ENCODE peak calls at places on chromosomes 13 and 19, in eight cellular contexts. N, J, O, R, E, A, M and S are unnamed samples.

GRCh38 chr19:57709616-57710015 is 612 bp upstream of the ZNF154 start:
- DNase-seq in A (peak), J (no peak), N (no peak), M (no peak), R (no peak), E (no peak), O (no peak), S (no peak)

GRCh38 chr13:110617326-110618072 is 2.2 kb downstream of the NAXD start:
- DNase-seq in J (peak), A (no peak), N (no peak), E (no peak), R (no peak), O (no peak), M (peak), S (no peak)

GRCh38 chr13:95099541-95099940 is 201.7 kb downstream of the ABCC4 start:
- DNase-seq in J (no peak), O (peak), A (no peak), E (no peak), N (no peak), R (no peak), M (no peak), S (no peak)

GRCh38 chr13:90447735-90448103 is 899.8 kb upstream of the MIR17HG start:
- DNase-seq in A (peak), J (no peak), O (peak), M (no peak), R (no peak), N (no peak), E (no peak), S (no peak)

GRCh38 chr13:31598990-31599389 is 140.3 kb upstream of the RXFP2 start:
- DNase-seq in O (no peak), J (no peak), M (no peak), N (no peak), R (no peak), E (no peak), A (no peak), S (no peak)

GRCh38 chr13:43348397-43348796 is 325.0 kb downstream of the DNAJC15 start:
- DNase-seq in R (no peak), E (no peak), N (no peak), O (peak), M (no peak), J (no peak), A (no peak), S (no peak)

GRCh38 chr19:47239152-47239551 is 8.2 kb upstream of the BBC3 start:
- DNase-seq in A (no peak), J (no peak), N (peak), M (no peak), E (no peak), R (no peak), O (no peak), S (peak)

GRCh38 chr13:113479179-113479578 is 11.3 kb downstream of the DCUN1D2 start:
- DNase-seq in N (no peak), O (no peak), E (no peak), A (no peak), M (no peak), J (no peak), R (no peak), S (no peak)

GRCh38 chr19:34366670-34367423 is 1.9 kb downstream of the GPI start:
- DNase-seq in M (peak), J (no peak), O (no peak), A (no peak), R (no peak), N (no peak), E (no peak), S (no peak)

GRCh38 chr13:70568571-70568970 is 460.3 kb upstream of the KLHL1 start:
- DNase-seq in A (peak), O (peak), N (no peak), M (peak), R (no peak), E (peak), J (peak), S (peak)

GRCh38 chr13:63041640-63042414 is 1626.2 kb upstream of the PCDH20 start:
- DNase-seq in E (no peak), R (no peak), O (peak), N (no peak), J (no peak), M (no peak), A (no peak), S (no peak)

GRCh38 chr19:4012975-4013634 is 5.6 kb downstream of the PIAS4 start:
- DNase-seq in N (no peak), J (no peak), O (no peak), E (no peak), R (no peak), A (no peak), M (no peak), S (no peak)

GRCh38 chr19:36604656-36605100 is 435 bp upstream of the ZNF382 start:
- DNase-seq in N (peak), J (peak), A (peak), M (peak), E (peak), O (peak), R (peak), S (peak)

GRCh38 chr13:101915755-101916107 is 463.3 kb downstream of the ITGBL1 start:
- DNase-seq in R (no peak), J (no peak), N (no peak), E (no peak), O (no peak), M (no peak), A (peak), S (peak)

GRCh38 chr19:18319591-18320135 is 3.2 kb downstream of the LSM4 start:
- DNase-seq in A (no peak), N (no peak), R (no peak), E (no peak), M (peak), O (no peak), J (peak), S (no peak)

DNA sequence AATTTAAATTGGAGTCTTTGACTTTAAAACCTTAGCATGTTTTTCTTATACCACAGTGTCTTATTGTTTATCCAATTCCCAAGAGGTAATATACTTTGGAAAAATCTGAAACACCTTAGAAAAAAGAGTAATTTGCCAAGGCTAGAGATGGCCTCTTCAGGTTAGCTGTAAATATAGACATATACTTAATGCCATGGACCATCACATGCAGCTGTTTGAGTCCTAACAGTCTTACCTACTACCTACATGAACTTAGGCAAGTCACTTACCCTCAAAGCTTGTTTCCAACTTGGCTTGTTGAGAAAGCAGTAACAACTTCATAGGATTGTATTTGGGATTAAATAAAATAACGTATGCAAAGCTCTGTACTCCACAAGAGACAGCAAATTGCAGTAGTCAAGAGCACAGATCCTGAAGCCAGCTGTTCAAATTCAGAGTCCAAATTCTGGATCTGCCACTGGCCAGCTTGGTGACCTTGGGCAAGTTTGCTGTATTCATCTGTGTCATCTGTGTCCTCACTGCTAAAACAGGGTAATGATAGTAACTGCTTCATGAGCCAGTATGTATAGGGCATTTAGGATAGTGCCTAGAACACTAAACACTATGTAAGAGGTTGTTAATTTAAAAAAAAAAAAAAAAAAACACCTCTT is 13.2 kb upstream of the SPART start:
- DNase-seq in O (no peak), E (no peak), A (no peak), M (peak), J (no peak), N (no peak), R (no peak), S (no peak)
- TF ChIP-seq CTCF in O (no peak), E (no peak), A (no peak), M (no peak), J (no peak), N (no peak), R (no peak), S (no peak)

DNA sequence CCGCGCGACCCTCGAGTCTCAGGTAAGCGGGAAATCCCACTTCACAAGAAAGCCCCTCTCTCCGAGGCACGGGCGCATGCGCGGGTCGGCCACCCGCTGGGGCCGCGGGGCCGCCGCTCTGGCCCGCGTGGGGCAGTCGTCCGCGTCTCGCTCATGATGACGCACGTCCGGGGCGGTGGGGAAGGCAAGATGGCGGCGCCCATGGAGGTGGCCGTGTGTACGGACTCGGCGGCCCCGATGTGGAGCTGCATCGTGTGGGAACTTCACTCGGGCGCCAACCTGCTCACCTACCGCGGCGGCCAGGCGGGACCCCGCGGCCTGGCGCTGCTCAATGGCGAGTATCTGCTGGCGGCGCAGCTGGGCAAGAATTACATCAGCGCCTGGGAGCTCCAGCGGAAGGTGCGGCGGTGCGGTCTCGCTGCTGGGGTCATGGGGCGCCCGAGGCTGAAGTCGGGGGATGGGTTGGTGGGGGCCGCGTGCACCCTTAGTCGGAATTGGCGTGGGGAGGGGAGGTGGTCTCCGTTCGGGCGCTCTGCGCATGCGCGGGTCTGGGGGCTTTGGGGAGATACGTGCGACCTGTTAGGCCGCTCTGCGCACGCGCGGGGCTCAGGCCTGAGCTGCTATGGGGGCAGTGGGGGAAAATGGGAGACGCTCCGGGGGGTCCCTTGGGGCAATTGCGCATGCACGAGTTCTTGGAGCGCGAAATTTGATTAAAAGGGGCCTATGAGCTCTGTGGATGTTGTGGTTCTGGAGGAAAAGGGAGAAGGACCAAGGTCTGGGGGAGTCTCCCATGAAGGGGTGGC is at the start of gene WDR18:
- DNase-seq in A (peak), O (peak), M (peak), R (peak), J (peak), N (peak), E (peak), S (peak)
- TF ChIP-seq CTCF in A (peak), O (no peak), M (peak), R (peak), J (peak), N (peak), E (peak), S (peak)

GRCh38 chr19:50720921-50721291 is 1.3 kb upstream of the SHANK1 start:
- DNase-seq in E (no peak), J (no peak), M (peak), N (no peak), A (peak), O (peak), R (no peak), S (no peak)
- TF ChIP-seq CTCF in E (no peak), J (no peak), M (no peak), N (no peak), A (no peak), O (no peak), R (no peak), S (no peak)

GRCh38 chr19:2543463-2544442 is 67.8 kb downstream of the GADD45B start:
- DNase-seq in A (peak), N (peak), E (peak), J (peak), O (peak), R (peak), M (peak), S (peak)
- TF ChIP-seq CTCF in A (no peak), N (peak), E (no peak), J (peak), O (peak), R (peak), M (no peak), S (no peak)

DNA sequence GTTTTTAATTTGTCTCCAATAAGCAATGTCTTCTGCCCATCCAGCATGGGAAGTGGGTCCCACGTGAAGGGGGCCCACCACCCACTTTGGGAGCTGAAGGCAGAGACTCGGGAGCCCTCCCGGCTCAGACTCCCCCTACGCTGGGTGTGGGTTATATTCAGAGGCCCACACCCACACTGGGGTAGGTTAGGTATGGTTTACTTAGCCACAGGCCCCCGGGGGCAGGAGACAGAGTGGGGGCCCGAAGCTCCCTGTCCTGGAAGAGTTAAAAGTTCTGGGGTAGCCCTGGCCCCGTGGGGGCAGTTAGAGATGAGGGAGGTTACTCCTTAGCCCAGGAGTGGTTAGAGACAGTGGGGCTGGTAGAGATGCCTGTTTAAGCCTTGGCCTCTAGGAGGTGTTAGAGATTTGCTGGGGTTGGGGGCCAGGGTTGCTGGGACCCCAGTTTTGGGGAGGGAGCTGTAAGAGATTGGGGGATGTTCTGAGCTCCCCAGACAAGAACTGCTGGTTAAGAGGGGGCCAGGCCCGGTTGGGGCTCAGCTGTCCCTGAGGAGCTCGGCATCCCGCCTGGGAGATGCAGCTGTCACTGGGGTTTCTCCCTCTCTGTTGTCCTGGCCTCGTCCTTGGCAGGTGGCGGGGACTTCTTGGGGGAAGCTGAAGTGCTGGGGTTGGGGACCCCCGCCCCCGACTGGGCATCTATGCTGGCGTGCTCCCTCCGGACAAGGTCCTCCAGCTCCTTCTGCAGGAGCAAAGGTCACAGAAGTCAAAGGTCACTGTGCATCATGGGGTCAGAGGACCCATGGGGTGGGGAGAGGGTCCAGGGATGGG is 712 bp upstream of the RINL start:
- DNase-seq in O (no peak), M (no peak), J (no peak), E (no peak), R (no peak), A (no peak), N (no peak), S (peak)
- TF ChIP-seq CTCF in O (no peak), M (no peak), J (no peak), E (no peak), R (no peak), A (no peak), N (no peak), S (no peak)

DNA sequence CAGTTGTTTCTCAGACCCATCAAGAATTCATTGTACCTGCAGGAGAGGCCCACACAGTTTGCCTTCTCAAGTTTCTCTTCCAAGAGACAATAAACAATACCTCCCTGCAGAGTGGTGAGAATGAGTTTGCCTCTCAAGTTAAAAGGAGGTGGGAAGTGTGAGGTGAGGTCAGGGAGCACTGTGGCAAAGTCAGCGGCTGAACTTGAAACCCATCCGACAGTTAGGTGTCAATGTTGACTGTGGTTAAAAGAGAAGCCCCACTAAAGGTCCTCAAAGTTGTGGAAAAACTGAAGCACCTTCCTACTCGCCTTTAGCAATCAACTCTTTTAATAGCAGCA is 73.0 kb upstream of the TSC22D1 start:
- DNase-seq in N (no peak), M (no peak), O (no peak), A (peak), J (no peak), E (no peak), R (no peak), S (peak)
- TF ChIP-seq CTCF in N (no peak), M (no peak), O (no peak), A (no peak), J (no peak), E (no peak), R (no peak), S (no peak)

GRCh38 chr19:23437901-23438300 is 42.6 kb upstream of the ZNF91 start:
- DNase-seq in N (no peak), E (no peak), R (no peak), A (no peak), O (no peak), J (no peak), M (no peak), S (no peak)

GRCh38 chr19:23439623-23440022 is 44.4 kb upstream of the ZNF91 start:
- DNase-seq in E (no peak), J (no peak), A (no peak), M (no peak), N (no peak), R (no peak), O (no peak), S (no peak)

GRCh38 chr19:23436944-23437343 is 41.7 kb upstream of the ZNF91 start:
- DNase-seq in O (peak), J (no peak), A (no peak), N (no peak), R (no peak), E (no peak), M (no peak), S (no peak)

GRCh38 chr19:23440207-23440606 is 44.9 kb upstream of the ZNF91 start:
- DNase-seq in R (no peak), M (no peak), O (no peak), J (no peak), A (no peak), E (no peak), N (no peak), S (no peak)

DNA sequence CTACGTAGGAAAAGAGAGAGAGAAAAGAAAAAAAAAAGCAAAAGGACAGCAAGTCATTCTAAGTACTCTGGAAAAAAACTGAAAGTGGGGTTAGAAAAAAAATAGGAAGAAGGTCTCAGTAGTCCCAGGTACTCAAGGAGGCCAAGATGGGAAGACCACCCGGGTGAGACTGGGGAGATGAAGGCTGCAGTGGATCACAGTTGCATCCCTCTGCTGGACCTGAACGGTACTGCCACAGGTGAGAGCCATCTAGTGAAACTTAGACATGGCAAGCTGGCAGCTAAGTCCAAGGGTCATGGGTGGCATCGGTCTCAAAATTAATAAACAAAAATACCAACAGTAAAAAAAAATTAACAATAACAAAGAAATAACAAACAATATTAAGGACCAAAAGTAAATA is 41.0 kb upstream of the ZNF91 start:
- DNase-seq in J (no peak), M (no peak), R (no peak), E (no peak), A (no peak), O (peak), N (no peak), S (no peak)
- TF ChIP-seq CTCF in J (no peak), M (no peak), R (peak), E (peak), A (peak), O (peak), N (peak), S (no peak)

GRCh38 chr19:13869324-13869723 is 7.6 kb upstream of the NANOS3 start:
- DNase-seq in M (no peak), N (no peak), A (no peak), O (no peak), R (no peak), J (no peak), E (no peak), S (no peak)

GRCh38 chr19:13872339-13872694 is 4.6 kb upstream of the NANOS3 start:
- DNase-seq in E (no peak), A (no peak), J (no peak), O (no peak), M (no peak), N (no peak), R (no peak), S (no peak)

GRCh38 chr19:13875824-13876223 is 1.1 kb upstream of the NANOS3 start:
- DNase-seq in A (no peak), N (no peak), M (no peak), O (no peak), E (no peak), R (no peak), J (no peak), S (no peak)

GRCh38 chr19:13873776-13874515 is 3.0 kb upstream of the NANOS3 start:
- DNase-seq in M (no peak), N (no peak), O (no peak), A (no peak), R (no peak), E (no peak), J (no peak), S (no peak)

GRCh38 chr19:13872695-13873389 is 4.1 kb upstream of the NANOS3 start:
- DNase-seq in A (peak), R (no peak), N (peak), E (peak), J (peak), M (no peak), O (no peak), S (peak)
- TF ChIP-seq CTCF in A (peak), R (peak), N (no peak), E (peak), J (peak), M (no peak), O (no peak), S (peak)